ENCODE peak calls at places on chromosome 7, in ten cellular contexts. One of them, this sample, is unnamed.

GRCh38 chr7:113256883-113257531 is 138.7 kb upstream of the SMIM30 start:
- DNase-seq in naive B cell: no peak
- DNase-seq in T-cell: no peak
- DNase-seq in CD8-positive, alpha-beta T cell: no peak
- DNase-seq in GM12892: no peak
- DNase-seq in endodermal cell: no peak
- DNase-seq in GM03348: no peak
- DNase-seq in retina: no peak
- DNase-seq in posterior cingulate gyrus: no peak
- DNase-seq in astrocyte: no peak
- DNase-seq in this sample: no peak

GRCh38 chr7:158106272-158106671 is 481.4 kb downstream of the PTPRN2 start:
- DNase-seq in endodermal cell: no peak
- DNase-seq in posterior cingulate gyrus: no peak
- DNase-seq in retina: no peak
- DNase-seq in naive B cell: no peak
- DNase-seq in astrocyte: no peak
- DNase-seq in CD8-positive, alpha-beta T cell: no peak
- DNase-seq in GM03348: no peak
- DNase-seq in GM12892: no peak
- DNase-seq in T-cell: no peak
- DNase-seq in this sample: no peak

GRCh38 chr7:28140964-28141363 is 39.6 kb downstream of the JAZF1 start:
- DNase-seq in astrocyte: no peak
- DNase-seq in endodermal cell: no peak
- DNase-seq in naive B cell: no peak
- DNase-seq in posterior cingulate gyrus: no peak
- DNase-seq in retina: no peak
- DNase-seq in GM03348: no peak
- DNase-seq in T-cell: no peak
- DNase-seq in CD8-positive, alpha-beta T cell: no peak
- DNase-seq in GM12892: no peak
- DNase-seq in this sample: no peak

GRCh38 chr7:107999814-108000560 is 3.0 kb downstream of the LAMB1 start:
- DNase-seq in retina: no peak
- DNase-seq in GM12892: no peak
- DNase-seq in GM03348: peak; percentile 29
- DNase-seq in astrocyte: peak; percentile 84
- DNase-seq in endodermal cell: no peak
- DNase-seq in naive B cell: no peak
- DNase-seq in CD8-positive, alpha-beta T cell: no peak
- DNase-seq in posterior cingulate gyrus: no peak
- DNase-seq in T-cell: no peak
- DNase-seq in this sample: peak; percentile 39

GRCh38 chr7:42831051-42831952 is 80.6 kb downstream of the C7orf25 start:
- DNase-seq in GM12892: no peak
- DNase-seq in naive B cell: no peak
- DNase-seq in endodermal cell: peak; percentile 66
- DNase-seq in CD8-positive, alpha-beta T cell: no peak
- DNase-seq in T-cell: no peak
- DNase-seq in astrocyte: peak; percentile 61
- DNase-seq in posterior cingulate gyrus: no peak
- DNase-seq in retina: peak; percentile 47
- DNase-seq in GM03348: peak; percentile 65
- DNase-seq in this sample: peak; percentile 5

GRCh38 chr7:116802144-116802747 is 60.1 kb upstream of the CAPZA2 start:
- DNase-seq in astrocyte: peak; percentile 81
- DNase-seq in naive B cell: no peak
- DNase-seq in GM12892: no peak
- DNase-seq in CD8-positive, alpha-beta T cell: no peak
- DNase-seq in GM03348: peak; percentile 50
- DNase-seq in retina: peak; percentile 36
- DNase-seq in T-cell: no peak
- DNase-seq in posterior cingulate gyrus: no peak
- DNase-seq in endodermal cell: no peak
- DNase-seq in this sample: no peak

GRCh38 chr7:4272141-4272540 is 410.0 kb upstream of the FOXK1 start:
- DNase-seq in GM12892: no peak
- DNase-seq in endodermal cell: no peak
- DNase-seq in astrocyte: no peak
- DNase-seq in GM03348: no peak
- DNase-seq in CD8-positive, alpha-beta T cell: no peak
- DNase-seq in naive B cell: no peak
- DNase-seq in T-cell: no peak
- DNase-seq in retina: no peak
- DNase-seq in posterior cingulate gyrus: no peak
- DNase-seq in this sample: no peak

GRCh38 chr7:74277636-74278035 is 11.6 kb upstream of the CLIP2 start:
- DNase-seq in retina: no peak
- DNase-seq in astrocyte: no peak
- DNase-seq in CD8-positive, alpha-beta T cell: no peak
- DNase-seq in GM03348: no peak
- DNase-seq in posterior cingulate gyrus: no peak
- DNase-seq in naive B cell: no peak
- DNase-seq in T-cell: no peak
- DNase-seq in GM12892: no peak
- DNase-seq in endodermal cell: no peak
- DNase-seq in this sample: no peak

GRCh38 chr7:149784251-149784608 is 10.8 kb upstream of the ZNF467 start:
- DNase-seq in naive B cell: no peak
- DNase-seq in posterior cingulate gyrus: no peak
- DNase-seq in CD8-positive, alpha-beta T cell: no peak
- DNase-seq in GM03348: no peak
- DNase-seq in GM12892: no peak
- DNase-seq in endodermal cell: no peak
- DNase-seq in T-cell: no peak
- DNase-seq in astrocyte: no peak
- DNase-seq in retina: no peak
- DNase-seq in this sample: no peak

GRCh38 chr7:130278892-130279690 is 12.4 kb downstream of the CPA2 start:
- DNase-seq in T-cell: no peak
- DNase-seq in GM03348: no peak
- DNase-seq in posterior cingulate gyrus: no peak
- DNase-seq in retina: no peak
- DNase-seq in GM12892: no peak
- DNase-seq in endodermal cell: no peak
- DNase-seq in astrocyte: peak; percentile 89
- DNase-seq in naive B cell: no peak
- DNase-seq in CD8-positive, alpha-beta T cell: no peak
- DNase-seq in this sample: no peak

GRCh38 chr7:25025218-25025671 is 45.3 kb upstream of the OSBPL3 start:
- DNase-seq in astrocyte: peak; percentile 93
- DNase-seq in naive B cell: no peak
- DNase-seq in posterior cingulate gyrus: no peak
- DNase-seq in GM12892: no peak
- DNase-seq in CD8-positive, alpha-beta T cell: no peak
- DNase-seq in GM03348: peak; percentile 85
- DNase-seq in endodermal cell: no peak
- DNase-seq in retina: no peak
- DNase-seq in T-cell: no peak
- DNase-seq in this sample: peak; percentile 70

GRCh38 chr7:99624487-99624886 is 7.7 kb downstream of the ZSCAN25 start:
- DNase-seq in endodermal cell: no peak
- DNase-seq in naive B cell: no peak
- DNase-seq in T-cell: peak; percentile 84
- DNase-seq in GM12892: no peak
- DNase-seq in retina: no peak
- DNase-seq in CD8-positive, alpha-beta T cell: peak; percentile 57
- DNase-seq in astrocyte: no peak
- DNase-seq in GM03348: no peak
- DNase-seq in posterior cingulate gyrus: no peak
- DNase-seq in this sample: no peak

GRCh38 chr7:117008849-117009531 is 55.7 kb downstream of the ST7 start:
- DNase-seq in CD8-positive, alpha-beta T cell: no peak
- DNase-seq in GM03348: peak; percentile 20
- DNase-seq in naive B cell: no peak
- DNase-seq in posterior cingulate gyrus: no peak
- DNase-seq in GM12892: no peak
- DNase-seq in T-cell: no peak
- DNase-seq in astrocyte: peak; percentile 83
- DNase-seq in endodermal cell: no peak
- DNase-seq in retina: no peak
- DNase-seq in this sample: no peak

GRCh38 chr7:49717547-49717946 is 55.9 kb upstream of the VWC2 start:
- DNase-seq in CD8-positive, alpha-beta T cell: no peak
- DNase-seq in astrocyte: no peak
- DNase-seq in GM12892: no peak
- DNase-seq in GM03348: no peak
- DNase-seq in retina: no peak
- DNase-seq in posterior cingulate gyrus: no peak
- DNase-seq in naive B cell: no peak
- DNase-seq in T-cell: no peak
- DNase-seq in endodermal cell: no peak
- DNase-seq in this sample: no peak

GRCh38 chr7:485188-486081 is 34.2 kb downstream of the PDGFA start:
- DNase-seq in T-cell: no peak
- DNase-seq in naive B cell: no peak
- DNase-seq in endodermal cell: no peak
- DNase-seq in posterior cingulate gyrus: no peak
- DNase-seq in GM03348: no peak
- DNase-seq in astrocyte: no peak
- DNase-seq in retina: no peak
- DNase-seq in GM12892: no peak
- DNase-seq in CD8-positive, alpha-beta T cell: no peak
- DNase-seq in this sample: no peak

GRCh38 chr7:33250421-33250827 is 121.1 kb downstream of the BBS9 start:
- DNase-seq in posterior cingulate gyrus: no peak
- DNase-seq in GM12892: no peak
- DNase-seq in CD8-positive, alpha-beta T cell: no peak
- DNase-seq in endodermal cell: no peak
- DNase-seq in astrocyte: peak; percentile 93
- DNase-seq in T-cell: no peak
- DNase-seq in naive B cell: no peak
- DNase-seq in retina: no peak
- DNase-seq in GM03348: peak; percentile 70
- DNase-seq in this sample: no peak

GRCh38 chr7:44043902-44044301 is 600 bp upstream of the DBNL start:
- DNase-seq in astrocyte: no peak
- DNase-seq in naive B cell: no peak
- DNase-seq in T-cell: no peak
- DNase-seq in GM12892: no peak
- DNase-seq in GM03348: no peak
- DNase-seq in retina: no peak
- DNase-seq in CD8-positive, alpha-beta T cell: no peak
- DNase-seq in endodermal cell: peak; percentile 47
- DNase-seq in posterior cingulate gyrus: no peak
- DNase-seq in this sample: no peak

This sample was measured in SW 1271.